ENCODE peak calls at places on chromosome 21, in six cellular contexts. W is A549, E is hepatocyte, Q is neural progenitor cell, O is H9, C is K562. U is an unnamed sample.

GRCh38 chr21:44283953-44284352 is 1.7 kb upstream of the AIRE start:
- DNase-seq in W (no peak), E (no peak), Q (no peak), O (no peak), C (no peak), U (no peak)

GRCh38 chr21:29499734-29500343 is 201.1 kb downstream of the BACH1 start:
- DNase-seq in W (peak; percentile 21), E (no peak), Q (peak; percentile 29), O (peak; percentile 79), C (peak; percentile 37), U (peak; percentile 84)

GRCh38 chr21:38166214-38166547 is 90.6 kb upstream of the KCNJ15 start:
- DNase-seq in W (no peak), E (no peak), Q (no peak), O (no peak), C (no peak), U (no peak)

GRCh38 chr21:26961704-26962103 is 5.2 kb downstream of the ADAMTS5 start:
- DNase-seq in W (no peak), E (no peak), Q (peak; percentile 32), O (peak; percentile 51), C (peak; percentile 25), U (peak; percentile 83)

GRCh38 chr21:32393677-32394001 is 827 bp upstream of the URB1 start:
- DNase-seq in W (no peak), E (no peak), Q (no peak), O (no peak), C (no peak), U (no peak)

GRCh38 chr21:45050786-45051489 is 23.4 kb upstream of the ADARB1 start:
- DNase-seq in W (no peak), E (peak; percentile 61), Q (no peak), O (no peak), C (no peak), U (no peak)

GRCh38 chr21:37675202-37675801 is 241.0 kb downstream of the KCNJ6 start:
- DNase-seq in W (peak; percentile 14), E (peak; percentile 84), Q (peak; percentile 84), O (peak; percentile 82), C (peak; percentile 83), U (peak; percentile 90)

GRCh38 chr21:20997308-20997632 is 939 bp upstream of the NCAM2 start:
- DNase-seq in W (no peak), E (peak; percentile 11), Q (peak; percentile 52), O (peak; percentile 36), C (no peak), U (peak; percentile 36)

DNA sequence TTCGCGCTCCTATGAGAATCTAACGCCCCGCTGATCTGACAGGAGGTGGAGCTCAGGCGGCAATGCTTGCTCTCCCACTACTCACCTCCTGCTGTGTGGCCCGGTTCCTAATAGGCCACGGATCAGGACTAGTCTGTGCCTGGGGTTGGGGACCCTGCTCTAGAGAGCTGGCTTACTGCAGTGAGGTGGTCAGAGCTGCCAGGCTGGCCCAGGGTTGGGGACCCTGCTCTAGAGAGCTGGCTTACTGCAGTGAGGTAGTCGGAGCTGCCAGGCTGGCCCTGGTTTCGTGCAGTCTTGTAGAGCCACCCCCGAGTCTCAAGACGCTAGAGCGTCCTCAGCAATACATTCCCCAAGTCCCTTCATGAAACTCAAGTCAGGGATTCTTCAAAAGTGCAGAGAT is 27.5 kb downstream of the SLC37A1 start:
- DNase-seq in W (no peak), E (no peak), Q (no peak), O (no peak), C (no peak), U (no peak)
- H3K27ac ChIP-seq in W (no peak overlapping the region), E (no peak overlapping the region), Q (no peak overlapping the region), O (no peak overlapping the region), C (no peak overlapping the region), U (no peak overlapping the region)

GRCh38 chr21:33673473-33673872 is 31.2 kb downstream of the ITSN1 start:
- DNase-seq in W (no peak), E (no peak), Q (no peak), O (no peak), C (no peak), U (no peak)

GRCh38 chr21:33666153-33666552 is 23.9 kb downstream of the ITSN1 start:
- DNase-seq in W (no peak), E (no peak), Q (no peak), O (no peak), C (no peak), U (no peak)

GRCh38 chr21:33668180-33668579 is 25.9 kb downstream of the ITSN1 start:
- DNase-seq in W (no peak), E (no peak), Q (no peak), O (no peak), C (no peak), U (no peak)

GRCh38 chr21:33668620-33669019 is 26.3 kb downstream of the ITSN1 start:
- DNase-seq in W (no peak), E (no peak), Q (no peak), O (no peak), C (no peak), U (no peak)

GRCh38 chr21:33670076-33670475 is 27.8 kb downstream of the ITSN1 start:
- DNase-seq in W (no peak), E (no peak), Q (no peak), O (no peak), C (no peak), U (no peak)
- TF ChIP-seq CTCF in W (no peak), E (no peak), Q (no peak), O (no peak), C (no peak), U (no peak)

GRCh38 chr21:14889080-14889805 is 175.6 kb downstream of the NRIP1 start:
- DNase-seq in W (no peak), E (peak; percentile 71), Q (no peak), O (no peak), C (no peak), U (no peak)
- H3K4me2 ChIP-seq in W (peak overlapping the region; percentile 28), E (peak overlapping the region; percentile 16), Q (no peak overlapping the region), O (no peak overlapping the region), C (no peak overlapping the region), U (no peak overlapping the region)

GRCh38 chr21:34177919-34178567 is 104.7 kb downstream of the MRPS6 start:
- DNase-seq in W (no peak), E (no peak), Q (no peak), O (no peak), C (no peak), U (no peak)
- H3K27ac ChIP-seq in W (no peak overlapping the region), E (no peak overlapping the region), Q (no peak overlapping the region), O (no peak overlapping the region), C (no peak overlapping the region), U (no peak overlapping the region)